ENCODE peak calls at places on chromosomes 11 and 22, in nine cellular contexts. D, J, Q, X, Y, C, U, P and K are unnamed samples.

GRCh38 chr11:64361659-64362058 is 2.7 kb downstream of the RPS6KA4 start:
- DNase-seq in D (no peak), J (no peak), Q (no peak), X (no peak), Y (no peak), C (no peak), U (no peak), P (no peak), K (no peak)

GRCh38 chr22:33697640-33698039 is 222.6 kb downstream of the LARGE1 start:
- DNase-seq in D (no peak), J (no peak), Q (no peak), X (no peak), Y (no peak), C (no peak), U (no peak), P (no peak), K (no peak)

GRCh38 chr11:59706518-59707285 is 6.9 kb downstream of the OR10V1 start:
- DNase-seq in D (peak), J (no peak), Q (no peak), X (no peak), Y (no peak), C (no peak), U (no peak), P (no peak), K (no peak)

GRCh38 chr22:30246962-30247376 is 410 bp upstream of the LIF start:
- DNase-seq in D (peak), J (peak), Q (no peak), X (no peak), Y (no peak), C (no peak), U (no peak), P (no peak), K (no peak)

GRCh38 chr22:20567371-20567847 is 60.0 kb downstream of the MED15 start:
- DNase-seq in D (no peak), J (no peak), Q (peak), X (no peak), Y (no peak), C (no peak), U (no peak), P (no peak), K (no peak)

GRCh38 chr11:121236115-121237001 is 56.2 kb upstream of the SC5D start:
- DNase-seq in D (no peak), J (no peak), Q (no peak), X (peak), Y (no peak), C (no peak), U (peak), P (no peak), K (peak)

GRCh38 chr11:48142886-48143285 is 73.7 kb upstream of the OR4B1 start:
- DNase-seq in D (no peak), J (no peak), Q (no peak), X (no peak), Y (no peak), C (no peak), U (no peak), P (no peak), K (no peak)

GRCh38 chr11:73374130-73374529 is 2.1 kb upstream of the RELT start:
- DNase-seq in D (no peak), J (no peak), Q (no peak), X (no peak), Y (no peak), C (no peak), U (no peak), P (no peak), K (no peak)

GRCh38 chr11:15707971-15708370 is 593.2 kb downstream of the INSC start:
- DNase-seq in D (no peak), J (no peak), Q (peak), X (no peak), Y (peak), C (no peak), U (no peak), P (no peak), K (no peak)

GRCh38 chr11:116534270-116534975 is 238.4 kb downstream of the BUD13 start:
- DNase-seq in D (peak), J (no peak), Q (no peak), X (no peak), Y (no peak), C (no peak), U (no peak), P (no peak), K (no peak)

GRCh38 chr11:27718346-27718852 is 18.1 kb upstream of the BDNF start:
- DNase-seq in D (no peak), J (peak), Q (no peak), X (peak), Y (peak), C (no peak), U (no peak), P (peak), K (no peak)

GRCh38 chr11:2704896-2705606 is 5.3 kb upstream of the KCNQ1OT1 start:
- DNase-seq in D (no peak), J (no peak), Q (no peak), X (no peak), Y (no peak), C (no peak), U (no peak), P (no peak), K (no peak)

GRCh38 chr11:66159585-66159984 is 89.5 kb downstream of the PACS1 start:
- DNase-seq in D (no peak), J (no peak), Q (no peak), X (no peak), Y (no peak), C (no peak), U (no peak), P (no peak), K (no peak)

GRCh38 chr11:4453118-4453517 is 4.0 kb downstream of the OR52K2 start:
- DNase-seq in D (no peak), J (no peak), Q (no peak), X (no peak), Y (no peak), C (no peak), U (no peak), P (no peak), K (no peak)

GRCh38 chr11:37449146-37449545 is 851.1 kb upstream of the RAG2 start:
- DNase-seq in D (no peak), J (no peak), Q (no peak), X (no peak), Y (no peak), C (no peak), U (no peak), P (no peak), K (no peak)

GRCh38 chr22:50232481-50233151 is 12.2 kb downstream of the TUBGCP6 start:
- DNase-seq in D (no peak), J (no peak), Q (no peak), X (no peak), Y (no peak), C (no peak), U (no peak), P (no peak), K (no peak)

GRCh38 chr22:26606611-26607010 is 11.2 kb downstream of the CRYBB1 start:
- DNase-seq in D (no peak), J (no peak), Q (no peak), X (no peak), Y (no peak), C (no peak), U (no peak), P (no peak), K (no peak)

GRCh38 chr11:44286268-44286880 is 23.6 kb downstream of the ALX4 start:
- DNase-seq in D (peak), J (no peak), Q (peak), X (peak), Y (peak), C (peak), U (peak), P (peak), K (peak)

GRCh38 chr22:27207907-27208306 is 550.5 kb downstream of the MIAT start:
- DNase-seq in D (no peak), J (no peak), Q (no peak), X (no peak), Y (no peak), C (no peak), U (no peak), P (no peak), K (no peak)